ENCODE peak calls at places on chromosome 13, in four cellular contexts. One of them, this sample, is unnamed.

GRCh38 chr13:105144936-105145335 is 1390.5 kb downstream of the EFNB2 start:
- DNase-seq in neuronal stem cell: no peak
- DNase-seq in H9: no peak
- DNase-seq in mesendoderm: no peak
- DNase-seq in this sample: no peak

GRCh38 chr13:106762711-106763110 is 194.8 kb upstream of the ARGLU1 start:
- DNase-seq in H9: no peak
- DNase-seq in mesendoderm: no peak
- DNase-seq in neuronal stem cell: no peak
- DNase-seq in this sample: no peak

GRCh38 chr13:48304132-48304876 is 753 bp downstream of the RB1 start:
- DNase-seq in neuronal stem cell: peak
- DNase-seq in H9: no peak
- DNase-seq in mesendoderm: no peak
- DNase-seq in this sample: peak

GRCh38 chr13:101576452-101576851 is 124.0 kb downstream of the ITGBL1 start:
- DNase-seq in H9: no peak
- DNase-seq in mesendoderm: no peak
- DNase-seq in neuronal stem cell: no peak
- DNase-seq in this sample: peak

GRCh38 chr13:93233997-93234416 is 7.4 kb downstream of the GPC6 start:
- DNase-seq in neuronal stem cell: no peak
- DNase-seq in mesendoderm: peak
- DNase-seq in H9: peak
- DNase-seq in this sample: no peak

GRCh38 chr13:36026556-36026955 is 104.6 kb downstream of the DCLK1 start:
- DNase-seq in mesendoderm: no peak
- DNase-seq in neuronal stem cell: no peak
- DNase-seq in H9: no peak
- DNase-seq in this sample: no peak

GRCh38 chr13:101399365-101399764 is 16.9 kb downstream of the NALCN start:
- DNase-seq in neuronal stem cell: no peak
- DNase-seq in H9: no peak
- DNase-seq in mesendoderm: no peak
- DNase-seq in this sample: peak

GRCh38 chr13:66657165-66657895 is 572.8 kb downstream of the PCDH9 start:
- DNase-seq in mesendoderm: peak
- DNase-seq in neuronal stem cell: no peak
- DNase-seq in H9: no peak
- DNase-seq in this sample: peak

GRCh38 chr13:32001392-32001768 is 30.2 kb upstream of the FRY start:
- DNase-seq in H9: peak
- DNase-seq in mesendoderm: peak
- DNase-seq in neuronal stem cell: peak
- DNase-seq in this sample: peak

GRCh38 chr13:73025212-73026012 is 33.4 kb upstream of the KLF5 start:
- DNase-seq in H9: no peak
- DNase-seq in neuronal stem cell: no peak
- DNase-seq in mesendoderm: peak
- DNase-seq in this sample: no peak

GRCh38 chr13:109785141-109785891 is 1.1 kb downstream of the IRS2 start:
- DNase-seq in H9: peak
- DNase-seq in mesendoderm: peak
- DNase-seq in neuronal stem cell: no peak
- DNase-seq in this sample: peak

GRCh38 chr13:80180745-80181144 is 160.2 kb downstream of the SPRY2 start:
- DNase-seq in mesendoderm: no peak
- DNase-seq in neuronal stem cell: no peak
- DNase-seq in H9: no peak
- DNase-seq in this sample: no peak

GRCh38 chr13:27130223-27131015 is 41.2 kb downstream of the USP12 start:
- DNase-seq in mesendoderm: no peak
- DNase-seq in neuronal stem cell: no peak
- DNase-seq in H9: no peak
- DNase-seq in this sample: no peak

GRCh38 chr13:84303035-84303434 is 420.8 kb upstream of the SLITRK1 start:
- DNase-seq in H9: no peak
- DNase-seq in neuronal stem cell: no peak
- DNase-seq in mesendoderm: no peak
- DNase-seq in this sample: no peak

GRCh38 chr13:112843392-112844250 is 125.4 kb upstream of the MCF2L start:
- DNase-seq in neuronal stem cell: no peak
- DNase-seq in mesendoderm: no peak
- DNase-seq in H9: no peak
- DNase-seq in this sample: no peak

GRCh38 chr13:47484564-47484963 is 516.5 kb downstream of the SUCLA2 start:
- DNase-seq in H9: no peak
- DNase-seq in mesendoderm: no peak
- DNase-seq in neuronal stem cell: no peak
- DNase-seq in this sample: peak

GRCh38 chr13:74056829-74057564 is 77.2 kb downstream of the KLF12 start:
- DNase-seq in H9: no peak
- DNase-seq in neuronal stem cell: no peak
- DNase-seq in mesendoderm: no peak
- DNase-seq in this sample: no peak

GRCh38 chr13:41842029-41842428 is 118.9 kb downstream of the VWA8 start:
- DNase-seq in mesendoderm: no peak
- DNase-seq in H9: no peak
- DNase-seq in neuronal stem cell: no peak
- DNase-seq in this sample: peak

DNA sequence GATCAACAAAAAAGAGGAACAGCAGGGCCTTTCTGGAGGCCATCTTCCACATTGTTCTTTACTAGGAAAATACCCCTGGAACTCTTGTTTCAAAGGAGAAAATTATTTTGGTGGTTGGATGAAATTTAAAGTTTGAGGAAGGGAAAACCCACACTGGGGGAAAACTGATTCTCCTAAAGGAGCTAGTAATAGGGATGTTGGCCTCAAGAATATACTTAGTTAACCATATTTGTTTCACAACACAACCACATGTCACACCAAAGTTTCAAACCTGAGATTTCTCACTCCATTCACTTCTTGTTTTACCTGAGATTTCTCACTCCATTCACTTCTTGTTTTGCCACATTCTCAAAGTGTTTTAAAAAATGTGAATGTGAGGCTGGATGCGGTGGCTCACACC is 2.8 kb upstream of the EPSTI1 start:
- DNase-seq in H9: no peak
- DNase-seq in neuronal stem cell: no peak
- DNase-seq in mesendoderm: no peak
- DNase-seq in this sample: no peak
- H2BK120ac ChIP-seq in H9: no peak
- H2BK120ac ChIP-seq in neuronal stem cell: no peak
- H2BK120ac ChIP-seq in mesendoderm: no peak
- H2BK120ac ChIP-seq in this sample: no peak

GRCh38 chr13:51501096-51501495 is 48.3 kb upstream of the INTS6 start:
- DNase-seq in mesendoderm: no peak
- DNase-seq in H9: no peak
- DNase-seq in neuronal stem cell: no peak
- DNase-seq in this sample: no peak
- H3K9ac ChIP-seq in mesendoderm: no peak
- H3K9ac ChIP-seq in H9: no peak
- H3K9ac ChIP-seq in neuronal stem cell: no peak
- H3K9ac ChIP-seq in this sample: no peak

DNA sequence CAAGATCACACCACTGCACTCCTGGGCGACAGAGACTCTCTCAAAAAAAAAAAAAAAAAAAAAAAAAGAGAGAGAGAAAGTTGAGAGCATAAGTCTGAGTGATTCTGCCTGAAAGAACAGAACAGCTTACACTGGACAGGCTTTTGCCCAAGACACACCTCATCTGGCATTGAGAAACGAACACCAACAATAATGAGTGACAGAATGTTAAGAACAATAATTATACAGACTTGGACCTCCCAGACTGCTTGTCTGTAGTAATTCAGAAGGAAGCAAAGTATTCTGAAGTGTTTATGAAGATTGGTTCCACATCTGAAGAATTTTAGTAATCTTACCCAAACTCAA is 20.0 kb downstream of the ABCC4 start:
- DNase-seq in neuronal stem cell: no peak
- DNase-seq in H9: no peak
- DNase-seq in mesendoderm: no peak
- DNase-seq in this sample: peak
- H3K23ac ChIP-seq in neuronal stem cell: no peak
- H3K23ac ChIP-seq in H9: no peak
- H3K23ac ChIP-seq in mesendoderm: no peak
- H3K23ac ChIP-seq in this sample: no peak

DNA sequence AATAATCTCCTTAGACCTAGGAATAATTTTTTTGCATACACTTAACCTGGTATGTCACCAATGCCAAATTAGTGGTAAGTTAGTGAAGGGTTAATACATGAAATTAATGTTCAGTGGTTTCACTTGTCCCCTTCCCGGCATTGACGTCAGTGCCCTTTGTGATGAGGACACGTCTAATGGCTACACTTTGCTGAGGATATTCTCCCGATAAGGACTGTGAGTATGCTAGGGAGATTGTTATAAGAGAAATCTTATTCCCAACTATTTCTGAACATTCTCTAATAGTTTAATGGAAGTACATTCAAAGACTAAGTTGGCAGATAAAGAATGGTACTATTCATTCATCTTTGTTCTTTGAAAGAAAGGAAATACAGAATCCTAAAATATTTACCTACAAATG is 102.4 kb downstream of the TNFRSF19 start:
- DNase-seq in H9: no peak
- DNase-seq in neuronal stem cell: no peak
- DNase-seq in mesendoderm: no peak
- DNase-seq in this sample: no peak
- H2BK120ac ChIP-seq in H9: no peak
- H2BK120ac ChIP-seq in neuronal stem cell: no peak
- H2BK120ac ChIP-seq in mesendoderm: no peak
- H2BK120ac ChIP-seq in this sample: no peak

This sample was measured in mesenchymal stem cell.